ENCODE peak calls at places on chromosomes 11 and 22, in four cellular contexts. H, M, X and V are unnamed samples. For H3K4me1, the result is how much of the 10 kb centered on the place peaks cover.

GRCh38 chr11:75867778-75868374 is 52.9 kb downstream of the UVRAG start:
- DNase-seq in H (no peak), M (no peak), X (no peak), V (peak)

GRCh38 chr22:28899199-28899853 is 16.0 kb downstream of the ZNRF3 start:
- DNase-seq in H (no peak), M (peak), X (no peak), V (no peak)

GRCh38 chr22:50716291-50717024 is 21.5 kb upstream of the ACR start:
- DNase-seq in H (no peak), M (no peak), X (peak), V (no peak)

GRCh38 chr11:35485656-35486318 is 39.6 kb downstream of the PAMR1 start:
- DNase-seq in H (peak), M (peak), X (peak), V (peak)

GRCh38 chr11:64534950-64535349 is 56.1 kb upstream of the SLC22A12 start:
- DNase-seq in H (no peak), M (no peak), X (no peak), V (no peak)

GRCh38 chr11:13210424-13210823 is 67.2 kb upstream of the BMAL1 start:
- DNase-seq in H (peak), M (peak), X (no peak), V (peak)

GRCh38 chr11:28585007-28585406 is 476.8 kb downstream of the METTL15 start:
- DNase-seq in H (no peak), M (no peak), X (no peak), V (no peak)

GRCh38 chr11:82003671-82004148 is 730.0 kb downstream of the FAM181B start:
- DNase-seq in H (no peak), M (no peak), X (no peak), V (no peak)

GRCh38 chr22:27090595-27090994 is 433.2 kb downstream of the MIAT start:
- DNase-seq in H (no peak), M (no peak), X (no peak), V (no peak)

GRCh38 chr22:27086728-27087450 is 429.5 kb downstream of the MIAT start:
- DNase-seq in H (no peak), M (no peak), X (no peak), V (no peak)

GRCh38 chr22:27086080-27086479 is 428.7 kb downstream of the MIAT start:
- DNase-seq in H (no peak), M (no peak), X (no peak), V (no peak)

GRCh38 chr22:27089303-27089702 is 431.9 kb downstream of the MIAT start:
- DNase-seq in H (no peak), M (no peak), X (no peak), V (no peak)

DNA sequence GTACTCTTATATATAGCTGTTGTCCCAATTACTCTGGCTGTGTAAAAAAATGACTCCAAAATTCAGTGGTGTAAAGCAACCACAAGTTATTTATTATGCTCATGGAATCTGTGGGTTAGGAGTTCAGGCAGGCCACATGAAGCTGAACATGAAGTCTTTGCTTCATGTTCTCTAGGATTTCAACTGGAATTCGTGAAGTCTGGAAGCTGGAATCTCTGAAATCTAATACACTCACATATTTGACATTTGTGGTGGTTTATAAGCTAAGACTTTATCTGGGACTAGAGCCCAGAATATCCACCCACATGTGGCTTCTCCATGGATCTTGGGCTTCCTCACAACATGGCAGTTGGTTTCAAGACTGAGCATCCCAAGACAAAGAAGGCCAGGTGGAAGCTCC is 430.6 kb downstream of the MIAT start:
- DNase-seq in H (no peak), M (no peak), X (no peak), V (no peak)
- TF ChIP-seq CTCF in H (no peak), M (no peak), X (no peak), V (no peak)

GRCh38 chr11:66339163-66339675 is 3.0 kb upstream of the RIN1 start:
- DNase-seq in H (no peak), M (no peak), X (peak), V (no peak)

GRCh38 chr11:66343176-66343575 is 1.7 kb downstream of the BRMS1 start:
- DNase-seq in H (peak), M (peak), X (no peak), V (no peak)

GRCh38 chr11:66339686-66340483 is 3.7 kb upstream of the RIN1 start:
- DNase-seq in H (no peak), M (peak), X (peak), V (no peak)

GRCh38 chr11:66341502-66342126 is 3.3 kb downstream of the BRMS1 start:
- DNase-seq in H (no peak), M (peak), X (no peak), V (no peak)

DNA sequence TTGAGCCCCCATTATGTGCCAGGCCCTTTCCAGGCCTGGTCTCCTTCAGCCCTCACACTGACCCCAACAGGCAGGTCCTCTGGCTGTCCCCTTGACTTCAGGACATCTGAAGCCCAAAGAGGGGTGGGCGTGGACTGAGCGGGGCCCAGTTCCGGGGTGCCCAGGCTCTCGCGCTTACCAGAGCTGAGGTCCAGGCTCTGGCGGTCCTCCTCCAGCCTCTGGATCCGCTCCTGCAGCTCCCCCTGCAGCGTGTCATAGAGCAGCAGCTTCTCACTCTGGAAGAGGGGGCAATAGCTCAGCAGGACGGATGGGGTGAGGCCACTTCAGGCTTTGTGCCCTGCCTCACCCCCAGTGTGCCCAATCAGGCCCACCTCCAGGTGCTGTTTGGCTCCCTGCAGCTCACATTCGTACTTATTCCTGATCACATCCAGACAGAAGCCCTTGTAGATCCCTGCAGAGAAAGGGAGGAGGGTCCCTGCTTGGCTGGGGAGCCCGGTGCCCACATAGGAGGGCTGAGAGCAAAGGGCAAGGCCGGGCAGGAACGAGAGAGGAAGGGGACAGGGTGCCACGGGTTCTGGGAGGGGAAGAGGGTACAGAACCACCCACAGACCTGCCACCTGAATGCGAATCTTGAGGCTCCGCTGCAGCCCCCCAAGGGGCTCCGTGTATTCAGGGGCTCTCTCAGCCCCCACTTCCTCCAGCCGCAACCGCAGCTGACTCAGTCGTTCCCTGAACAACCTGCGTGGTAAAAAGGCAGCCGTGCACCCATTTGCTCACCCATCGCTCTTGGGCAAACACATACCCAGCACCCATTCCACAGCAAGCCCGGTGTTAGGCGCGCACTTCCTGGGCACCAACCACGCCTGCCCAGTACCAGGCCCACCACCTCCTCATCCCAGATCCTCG is 4.1 kb downstream of the BRMS1 start:
- DNase-seq in H (no peak), M (peak), X (peak), V (no peak)
- H3K4me1 ChIP-seq in H (under half), M (under half), X (under half), V (under half)

DNA sequence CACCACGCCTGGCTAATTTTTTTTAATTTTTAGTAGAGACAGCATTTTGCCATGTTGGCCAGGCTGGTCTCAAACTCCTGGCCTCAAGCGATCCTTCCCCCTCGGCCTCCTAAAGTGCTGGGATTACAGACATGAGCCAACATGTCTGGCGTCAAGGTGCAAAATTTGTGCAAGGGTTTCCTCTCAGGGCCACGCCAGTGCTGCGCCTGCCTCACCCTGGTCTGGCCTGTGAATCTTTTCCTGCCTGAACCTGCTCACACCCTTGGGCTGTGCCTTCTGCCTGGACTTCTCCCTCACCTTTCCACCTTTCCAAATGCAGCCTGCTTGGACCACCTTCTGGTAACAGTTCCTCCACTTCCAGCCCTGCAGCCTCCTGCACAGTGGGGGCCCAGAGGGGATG is 43.4 kb downstream of the MCM5 start:
- DNase-seq in H (no peak), M (no peak), X (no peak), V (no peak)
- H3K27ac ChIP-seq in H (no peak), M (no peak), X (no peak), V (no peak)

GRCh38 chr22:44702479-44703219 is 645 bp downstream of the PRR5 start:
- DNase-seq in H (no peak), M (peak), X (no peak), V (no peak)
- TF ChIP-seq CTCF in H (no peak), M (no peak), X (no peak), V (no peak)

DNA sequence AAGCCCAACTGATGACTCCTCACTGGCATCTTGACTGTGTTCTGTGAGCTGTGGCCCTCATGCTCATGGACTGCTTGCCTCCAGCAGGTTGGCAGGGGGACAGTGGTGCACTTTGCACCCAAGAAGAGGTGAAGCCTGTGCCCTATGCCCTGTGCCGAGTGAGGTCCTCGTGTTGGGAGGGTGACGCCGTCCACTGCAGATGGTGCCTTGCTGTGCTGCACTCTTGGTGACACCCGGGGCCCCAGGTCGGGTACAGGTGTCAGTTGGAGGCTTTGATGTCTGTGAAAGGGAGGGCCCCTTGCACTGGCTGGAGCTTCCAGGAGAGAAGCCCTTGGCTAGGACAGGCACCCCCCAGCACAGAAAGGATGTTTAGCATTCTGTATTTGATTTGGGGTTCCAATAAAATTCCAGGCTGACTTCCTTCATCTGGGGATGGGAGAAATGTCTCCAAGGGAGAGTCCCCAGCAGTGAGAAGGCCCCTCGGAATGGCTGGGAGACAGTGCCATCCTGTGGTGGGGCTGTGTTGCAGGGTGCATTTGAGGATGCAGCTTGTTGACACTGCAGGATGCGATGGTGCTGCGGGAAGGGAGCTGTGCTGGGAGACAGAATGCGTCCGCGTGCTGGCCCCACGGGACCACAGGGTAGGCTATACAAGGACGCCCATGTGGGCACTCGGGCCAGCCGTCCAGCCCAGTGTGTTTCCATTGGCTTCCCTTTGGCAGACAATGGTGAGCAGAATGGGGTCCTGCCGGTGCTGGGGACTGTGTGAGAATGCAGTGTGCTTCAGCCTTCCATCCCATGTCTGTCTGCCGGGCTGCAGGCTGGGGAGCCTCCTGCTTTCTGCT is 2.5 kb upstream of the ZDHHC8 start:
- DNase-seq in H (no peak), M (no peak), X (no peak), V (no peak)
- H3K4me1 ChIP-seq in H (under half), M (under half), X (under half), V (under half)

GRCh38 chr11:105456950-105457349 is 152.9 kb upstream of the GRIA4 start:
- DNase-seq in H (no peak), M (no peak), X (no peak), V (no peak)
- H3K27ac ChIP-seq in H (no peak), M (no peak), X (no peak), V (no peak)

GRCh38 chr22:36355894-36356293 is 31.9 kb downstream of the MYH9 start:
- DNase-seq in H (no peak), M (no peak), X (no peak), V (no peak)

GRCh38 chr22:36351921-36352774 is 35.6 kb downstream of the MYH9 start:
- DNase-seq in H (no peak), M (no peak), X (no peak), V (no peak)

GRCh38 chr22:36355362-36355761 is 32.4 kb downstream of the MYH9 start:
- DNase-seq in H (no peak), M (no peak), X (no peak), V (no peak)

GRCh38 chr22:36350751-36351594 is 36.8 kb downstream of the MYH9 start:
- DNase-seq in H (no peak), M (peak), X (no peak), V (no peak)

DNA sequence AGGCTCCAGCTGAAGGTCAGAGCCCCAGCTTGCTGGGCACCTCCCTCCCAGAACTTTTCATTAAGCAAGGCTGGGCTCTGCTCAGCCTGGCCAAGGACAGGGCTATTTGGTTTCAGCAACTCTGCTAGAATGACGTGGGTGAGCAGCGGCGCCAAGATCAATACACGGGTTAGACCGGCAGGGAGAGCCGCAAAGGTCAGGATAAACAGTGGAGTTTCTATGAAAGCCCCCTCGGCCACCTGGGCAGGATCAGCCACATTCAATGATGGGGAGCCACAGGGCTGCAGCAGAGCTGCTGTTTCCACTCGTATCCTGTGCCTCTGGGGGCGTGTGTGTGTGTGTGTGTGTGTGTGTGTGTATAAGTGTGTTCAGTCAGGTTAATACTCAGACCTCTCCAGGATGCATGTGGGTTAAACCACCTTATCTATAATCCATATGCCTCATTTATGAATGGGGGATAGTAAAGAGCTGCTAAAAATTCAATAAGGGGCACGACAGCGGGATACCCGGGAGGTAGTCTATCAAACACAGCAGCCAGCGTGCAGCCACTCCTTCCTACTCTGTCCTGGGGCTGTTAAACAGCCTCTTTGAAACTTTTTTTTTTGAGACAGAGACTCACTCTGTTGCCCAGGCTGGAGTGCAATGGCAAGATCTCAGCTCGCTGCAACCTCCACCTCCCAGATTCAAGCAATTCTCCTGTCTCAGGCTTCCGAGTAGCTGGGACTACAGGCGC is 34.8 kb downstream of the MYH9 start:
- DNase-seq in H (peak), M (peak), X (no peak), V (no peak)
- TF ChIP-seq CTCF in H (no peak), M (no peak), X (no peak), V (no peak)

GRCh38 chr11:3058753-3059664 is 1.8 kb upstream of the CARS1 start:
- DNase-seq in H (peak), M (no peak), X (no peak), V (no peak)

GRCh38 chr11:3055881-3056280 is 1.3 kb downstream of the CARS1 start:
- DNase-seq in H (no peak), M (peak), X (no peak), V (no peak)

GRCh38 chr11:3057069-3057963 is at the start of gene CARS1:
- DNase-seq in H (peak), M (peak), X (peak), V (peak)

GRCh38 chr11:3052567-3052966 is 4.7 kb downstream of the CARS1 start:
- DNase-seq in H (no peak), M (peak), X (no peak), V (no peak)

DNA sequence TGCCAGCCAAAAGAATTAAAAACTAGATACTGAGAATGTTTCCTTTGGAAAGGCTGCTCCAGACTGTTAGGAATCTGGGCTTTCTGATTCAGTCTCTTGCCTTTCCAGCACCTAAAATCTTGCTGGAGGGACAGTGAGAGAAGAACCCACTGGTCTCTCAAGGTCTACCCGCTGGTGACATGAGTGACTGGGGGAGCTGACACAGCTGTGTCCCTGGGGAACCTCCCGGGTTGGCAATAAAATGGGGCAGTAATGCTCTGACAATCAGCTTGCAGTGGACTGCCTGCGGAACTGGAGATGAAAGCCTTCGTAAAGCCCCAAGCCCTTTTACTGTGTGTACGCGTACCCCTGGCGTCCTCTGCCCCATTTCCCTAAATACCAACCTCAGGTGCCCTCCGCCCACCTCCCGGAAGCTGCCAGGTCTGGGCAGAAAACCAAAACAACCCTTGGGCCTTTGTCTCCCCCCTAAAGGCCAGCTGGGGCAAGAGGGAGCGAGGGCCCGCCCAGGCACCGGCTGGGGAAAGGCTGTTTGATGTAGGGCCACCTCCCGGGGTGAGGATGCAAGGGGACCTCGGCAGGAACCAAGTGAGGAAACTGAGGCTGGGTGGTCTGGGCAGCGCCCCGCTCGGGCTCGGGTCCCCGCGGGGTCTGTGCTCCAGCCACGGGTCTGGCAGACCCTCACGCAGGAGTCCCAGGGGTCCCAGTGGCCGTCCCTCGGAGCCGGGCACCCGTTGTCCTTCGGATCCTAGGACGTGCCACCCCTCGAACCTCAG is 741 bp downstream of the CARS1 start:
- DNase-seq in H (no peak), M (peak), X (no peak), V (peak)
- H3K4me1 ChIP-seq in H (under half), M (under half), X (under half), V (under half)

DNA sequence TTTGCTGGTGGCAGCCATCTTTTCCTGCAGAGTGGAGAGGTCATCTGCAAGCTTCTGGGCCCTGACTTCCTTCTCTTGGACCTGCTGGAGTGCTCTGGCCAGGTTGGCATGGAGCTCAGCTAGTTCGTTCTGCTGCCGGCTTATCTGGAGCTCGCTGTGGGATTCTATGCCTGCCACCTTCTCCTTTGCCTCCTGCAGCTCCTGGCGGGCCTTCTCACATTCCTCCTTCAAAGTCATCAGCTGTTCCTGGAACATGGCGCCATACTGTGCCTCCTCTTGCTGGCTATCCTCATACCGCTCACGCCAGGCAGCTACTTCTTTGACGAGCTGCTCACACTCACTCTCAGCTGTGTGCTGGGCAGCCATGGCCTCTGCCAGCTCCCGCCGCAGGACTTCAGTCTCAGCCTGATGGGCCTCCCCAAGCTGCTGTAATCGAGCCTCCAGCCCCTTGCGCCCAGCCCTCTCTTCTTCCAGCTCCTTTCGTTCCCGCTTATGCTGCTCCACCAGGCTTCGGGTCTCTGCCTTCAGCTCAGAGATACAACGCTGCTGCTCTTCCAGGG is 16.1 kb downstream of the IL18BP start:
- DNase-seq in H (no peak), M (no peak), X (no peak), V (no peak)
- H3K27ac ChIP-seq in H (peak), M (no peak), X (no peak), V (no peak)